ENCODE peak calls at places on chromosomes 13 and 19, in eight cellular contexts. D is fibroblast of lung, I is mammary epithelial cell, Z is neural progenitor cell, R is PC-3, U is MM.1S, E is H9, A is HCT116. N is an unnamed sample.

GRCh38 chr13:113882266-113882627 is 18.4 kb upstream of the GAS6 start:
- DNase-seq in D (no peak), I (no peak), Z (no peak), R (no peak), U (peak), E (no peak), A (no peak), N (no peak)

GRCh38 chr13:66344770-66345367 is 885.3 kb downstream of the PCDH9 start:
- DNase-seq in D (peak), I (no peak), Z (peak), R (no peak), U (no peak), E (no peak), A (no peak), N (no peak)

GRCh38 chr19:3176715-3177501 is 1.7 kb upstream of the S1PR4 start:
- DNase-seq in D (peak), I (peak), Z (no peak), R (peak), U (no peak), E (peak), A (peak), N (peak)

GRCh38 chr13:34038326-34039068 is 220.5 kb downstream of the RFC3 start:
- DNase-seq in D (no peak), I (no peak), Z (no peak), R (no peak), U (peak), E (no peak), A (no peak), N (no peak)

GRCh38 chr13:49627831-49628652 is at the start of gene ARL11:
- DNase-seq in D (no peak), I (no peak), Z (peak), R (no peak), U (peak), E (peak), A (no peak), N (no peak)

GRCh38 chr19:18985257-18985656 is 44.2 kb upstream of the HOMER3 start:
- DNase-seq in D (no peak), I (no peak), Z (peak), R (no peak), U (no peak), E (no peak), A (no peak), N (no peak)

GRCh38 chr19:14147797-14148605 is 11.6 kb upstream of the ASF1B start:
- DNase-seq in D (peak), I (peak), Z (peak), R (peak), U (no peak), E (peak), A (peak), N (peak)

GRCh38 chr13:114106991-114107685 is 25.3 kb downstream of the RASA3 start:
- DNase-seq in D (no peak), I (no peak), Z (no peak), R (no peak), U (no peak), E (no peak), A (no peak), N (no peak)

GRCh38 chr13:113796948-113797676 is 38.1 kb downstream of the TMEM255B start:
- DNase-seq in D (no peak), I (no peak), Z (no peak), R (no peak), U (no peak), E (no peak), A (no peak), N (no peak)

GRCh38 chr19:17183858-17184271 is 31.3 kb upstream of the USE1 start:
- DNase-seq in D (no peak), I (no peak), Z (no peak), R (no peak), U (no peak), E (no peak), A (no peak), N (no peak)

GRCh38 chr13:66365101-66365500 is 865.0 kb downstream of the PCDH9 start:
- DNase-seq in D (peak), I (no peak), Z (no peak), R (no peak), U (no peak), E (no peak), A (no peak), N (no peak)

GRCh38 chr19:14113762-14114414 is 3.7 kb downstream of the PRKACA start:
- DNase-seq in D (no peak), I (no peak), Z (no peak), R (peak), U (no peak), E (no peak), A (peak), N (no peak)

GRCh38 chr19:18508585-18508984 is 13.3 kb downstream of the ELL start:
- DNase-seq in D (no peak), I (no peak), Z (no peak), R (no peak), U (no peak), E (no peak), A (no peak), N (no peak)

GRCh38 chr13:73189365-73189764 is 130.6 kb downstream of the KLF5 start:
- DNase-seq in D (no peak), I (peak), Z (no peak), R (no peak), U (no peak), E (no peak), A (no peak), N (no peak)

GRCh38 chr19:15252398-15253018 is 20.3 kb upstream of the EPHX3 start:
- DNase-seq in D (peak), I (no peak), Z (peak), R (no peak), U (no peak), E (peak), A (no peak), N (peak)

GRCh38 chr19:50330365-50331078 is 1.3 kb upstream of the KCNC3 start:
- DNase-seq in D (no peak), I (no peak), Z (peak), R (peak), U (peak), E (peak), A (peak), N (peak)

GRCh38 chr13:73421310-73421912 is 362.6 kb downstream of the KLF5 start:
- DNase-seq in D (no peak), I (peak), Z (no peak), R (peak), U (no peak), E (no peak), A (peak), N (peak)

GRCh38 chr19:33796164-33797100 is at the start of gene KCTD15:
- DNase-seq in D (peak), I (peak), Z (peak), R (peak), U (no peak), E (peak), A (no peak), N (peak)

GRCh38 chr19:18496167-18496979 is 25.5 kb downstream of the ELL start:
- DNase-seq in D (no peak), I (peak), Z (no peak), R (peak), U (peak), E (no peak), A (no peak), N (peak)

GRCh38 chr19:10784257-10784656 is 51.8 kb downstream of the TMED1 start:
- DNase-seq in D (no peak), I (no peak), Z (no peak), R (no peak), U (no peak), E (no peak), A (no peak), N (no peak)

GRCh38 chr19:10780368-10780767 is 55.6 kb downstream of the TMED1 start:
- DNase-seq in D (peak), I (no peak), Z (no peak), R (no peak), U (no peak), E (no peak), A (no peak), N (peak)

GRCh38 chr19:10776900-10777650 is 58.9 kb downstream of the TMED1 start:
- DNase-seq in D (no peak), I (no peak), Z (no peak), R (no peak), U (peak), E (no peak), A (no peak), N (no peak)

GRCh38 chr19:10788146-10788545 is 47.9 kb downstream of the TMED1 start:
- DNase-seq in D (no peak), I (no peak), Z (no peak), R (no peak), U (no peak), E (no peak), A (no peak), N (no peak)

GRCh38 chr19:10782795-10783194 is 53.2 kb downstream of the TMED1 start:
- DNase-seq in D (no peak), I (no peak), Z (no peak), R (no peak), U (no peak), E (no peak), A (no peak), N (no peak)
- H3K9ac ChIP-seq in D (no peak), I (no peak), Z (no peak), R (no peak), U (no peak), E (no peak), A (no peak), N (no peak)

GRCh38 chr19:49229416-49229815 is 71.8 kb downstream of the TRPM4 start:
- DNase-seq in D (no peak), I (no peak), Z (no peak), R (no peak), U (no peak), E (no peak), A (no peak), N (no peak)

GRCh38 chr19:49233163-49233562 is 75.6 kb downstream of the TRPM4 start:
- DNase-seq in D (no peak), I (no peak), Z (no peak), R (no peak), U (no peak), E (no peak), A (no peak), N (no peak)

GRCh38 chr19:49231389-49231788 is 73.8 kb downstream of the TRPM4 start:
- DNase-seq in D (no peak), I (no peak), Z (no peak), R (no peak), U (peak), E (no peak), A (no peak), N (no peak)

DNA sequence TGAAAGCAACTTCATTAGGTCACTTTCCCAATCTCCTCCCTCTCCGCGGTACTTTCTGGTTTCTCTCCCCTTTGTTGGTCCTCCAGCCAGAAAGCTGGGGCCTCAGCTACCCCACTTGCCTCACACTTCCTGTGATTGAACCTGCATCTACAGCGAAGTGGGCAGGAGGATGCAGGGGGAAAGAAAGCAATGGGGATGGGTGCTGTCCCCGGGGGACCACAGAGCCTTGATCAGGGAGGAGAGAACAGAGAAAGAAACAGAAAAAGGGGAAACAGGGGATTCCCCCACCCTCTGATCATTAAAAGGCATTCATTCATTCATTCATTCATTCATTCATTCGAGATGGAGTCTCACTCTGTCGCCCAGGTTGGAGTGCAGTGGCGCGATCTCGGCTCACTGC is 74.2 kb downstream of the TRPM4 start:
- DNase-seq in D (no peak), I (no peak), Z (no peak), R (no peak), U (no peak), E (no peak), A (no peak), N (no peak)
- H3K27ac ChIP-seq in D (no peak), I (no peak), Z (no peak), R (no peak), U (no peak), E (no peak), A (no peak), N (no peak)

GRCh38 chr13:21347753-21348318 is 111.3 kb downstream of the ZDHHC20 start:
- DNase-seq in D (no peak), I (no peak), Z (no peak), R (no peak), U (no peak), E (peak), A (no peak), N (no peak)

GRCh38 chr13:21344662-21345176 is 114.4 kb downstream of the ZDHHC20 start:
- DNase-seq in D (no peak), I (no peak), Z (no peak), R (no peak), U (peak), E (no peak), A (no peak), N (no peak)

GRCh38 chr13:21342699-21343442 is 116.2 kb downstream of the ZDHHC20 start:
- DNase-seq in D (no peak), I (no peak), Z (no peak), R (no peak), U (no peak), E (no peak), A (no peak), N (no peak)

GRCh38 chr13:21341637-21342422 is 117.3 kb downstream of the ZDHHC20 start:
- DNase-seq in D (no peak), I (no peak), Z (no peak), R (no peak), U (no peak), E (no peak), A (no peak), N (no peak)

GRCh38 chr13:21343659-21344058 is 115.4 kb downstream of the ZDHHC20 start:
- DNase-seq in D (no peak), I (no peak), Z (no peak), R (no peak), U (no peak), E (no peak), A (no peak), N (no peak)
- H3K9ac ChIP-seq in D (no peak), I (no peak), Z (no peak), R (no peak), U (no peak), E (no peak), A (no peak), N (no peak)

DNA sequence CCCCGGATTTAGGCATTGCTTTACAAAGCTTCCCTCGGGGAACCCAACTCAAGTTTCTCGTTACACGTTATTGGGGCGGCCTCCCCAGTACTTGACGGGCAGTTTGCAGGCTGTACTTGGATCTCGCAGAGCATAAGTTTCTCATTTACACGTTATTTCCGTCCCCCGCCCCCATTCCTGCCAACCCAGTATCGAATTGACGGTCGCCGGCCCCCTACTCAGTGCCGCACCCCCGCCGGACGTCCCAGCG is 525 bp downstream of the SMG9 start:
- DNase-seq in D (no peak), I (no peak), Z (no peak), R (no peak), U (no peak), E (no peak), A (no peak), N (no peak)
- H3K27ac ChIP-seq in D (peak), I (peak), Z (no peak), R (peak), U (peak), E (no peak), A (peak), N (peak)

N was measured in GM23248.